ENCODE peak calls at places on chromosomes 7 and 10, in seven cellular contexts. A, T, Z, O, W, B and P are unnamed samples.

GRCh38 chr7:92496876-92497275 is 19.1 kb upstream of the ERVW-1 start:
- DNase-seq in A (no peak), O (peak), W (no peak), B (no peak), Z (peak), T (no peak), P (peak)

GRCh38 chr7:55044318-55044717 is 25.5 kb downstream of the EGFR start:
- DNase-seq in A (no peak), Z (no peak), W (no peak), T (no peak), O (no peak), B (no peak), P (no peak)

GRCh38 chr7:108014200-108014599 is 11.2 kb upstream of the LAMB1 start:
- DNase-seq in O (no peak), W (no peak), A (no peak), T (no peak), Z (no peak), B (no peak), P (peak)

GRCh38 chr7:44101966-44102845 is 1.9 kb upstream of the AEBP1 start:
- DNase-seq in B (no peak), Z (peak), A (no peak), O (peak), W (no peak), T (no peak), P (peak)

GRCh38 chr7:156383526-156383925 is 257.0 kb upstream of the RNF32 start:
- DNase-seq in O (no peak), Z (no peak), A (no peak), W (no peak), T (no peak), B (no peak), P (no peak)

GRCh38 chr7:127550247-127550646 is 35.1 kb downstream of the GCC1 start:
- DNase-seq in W (no peak), O (no peak), T (no peak), B (no peak), A (no peak), Z (no peak), P (no peak)

GRCh38 chr7:98348726-98349474 is 52.0 kb downstream of the BAIAP2L1 start:
- DNase-seq in Z (no peak), B (no peak), W (peak), A (no peak), T (no peak), O (no peak), P (no peak)

GRCh38 chr10:89062861-89063260 is 72.3 kb downstream of the FAS start:
- DNase-seq in B (no peak), T (no peak), W (no peak), Z (peak), A (no peak), O (no peak), P (no peak)

GRCh38 chr10:84140036-84140379 is 699 bp downstream of the GHITM start:
- DNase-seq in A (no peak), O (peak), Z (peak), W (no peak), B (no peak), T (no peak), P (peak)

GRCh38 chr7:33757050-33757449 is 148.3 kb upstream of the BMPER start:
- DNase-seq in B (no peak), A (no peak), Z (no peak), O (peak), W (no peak), T (no peak), P (peak)

GRCh38 chr10:108911814-108912541 is 1011.3 kb downstream of the XPNPEP1 start:
- DNase-seq in W (peak), B (no peak), T (peak), O (peak), A (peak), Z (peak), P (peak)

GRCh38 chr7:106485031-106485551 is 175.9 kb downstream of the CCDC71L start:
- DNase-seq in Z (peak), W (no peak), B (no peak), T (no peak), A (no peak), O (peak), P (peak)

GRCh38 chr10:28569506-28570159 is 36.7 kb downstream of the WAC start:
- DNase-seq in O (peak), A (no peak), T (no peak), B (no peak), Z (peak), W (no peak), P (peak)

GRCh38 chr10:6494452-6494839 is 85.6 kb downstream of the PRKCQ start:
- DNase-seq in O (no peak), Z (no peak), B (no peak), W (no peak), A (no peak), T (no peak), P (no peak)

GRCh38 chr10:15518256-15518655 is 147.2 kb upstream of the FAM171A1 start:
- DNase-seq in A (no peak), W (no peak), Z (no peak), T (no peak), O (peak), B (no peak), P (peak)

GRCh38 chr10:34739915-34740314 is 75.2 kb downstream of the PARD3 start:
- DNase-seq in Z (peak), W (no peak), B (no peak), A (no peak), T (peak), O (no peak), P (peak)

GRCh38 chr10:14700551-14700950 is 74.1 kb downstream of the FAM107B start:
- DNase-seq in W (no peak), Z (no peak), A (no peak), T (no peak), O (no peak), B (no peak), P (no peak)

GRCh38 chr10:51269816-51270215 is 195.5 kb downstream of the PRKG1 start:
- DNase-seq in Z (peak), T (no peak), O (no peak), B (no peak), W (no peak), A (no peak), P (peak)

GRCh38 chr10:72062341-72062740 is 26.0 kb downstream of the SPOCK2 start:
- DNase-seq in T (no peak), W (no peak), O (peak), Z (peak), A (no peak), B (no peak), P (peak)

GRCh38 chr10:61744469-61744868 is 81.7 kb downstream of the CABCOCO1 start:
- DNase-seq in W (no peak), Z (no peak), B (no peak), O (peak), A (no peak), T (no peak), P (no peak)

GRCh38 chr7:105707967-105708580 is 126.8 kb upstream of the EFCAB10 start:
- DNase-seq in A (no peak), Z (no peak), W (no peak), B (no peak), O (peak), T (no peak), P (peak)

GRCh38 chr10:29806350-29806788 is 171.6 kb upstream of the SVIL start:
- DNase-seq in B (no peak), Z (peak), O (peak), T (no peak), A (no peak), W (no peak), P (peak)

GRCh38 chr7:70571986-70572385 is 560.0 kb upstream of the GALNT17 start:
- DNase-seq in Z (no peak), W (no peak), A (no peak), T (no peak), B (no peak), O (no peak), P (no peak)